ENCODE peak calls at places on chromosomes 3 and 15, in six cellular contexts. F is IMR-90, S is K562, B is A549, C is esophagus squamous epithelium, L is HCT116. T is an unnamed sample.

GRCh38 chr15:75739791-75740190 is 27.1 kb upstream of the CSPG4 start:
- DNase-seq in B (no peak), L (no peak), S (no peak), F (no peak), C (no peak), T (no peak)

GRCh38 chr3:54458357-54458756 is 336.0 kb downstream of the CACNA2D3 start:
- DNase-seq in B (no peak), C (no peak), F (no peak), S (no peak), L (no peak), T (no peak)

GRCh38 chr3:103127737-103128136 is 692.9 kb downstream of the ZPLD1 start:
- DNase-seq in L (no peak), S (no peak), C (no peak), F (no peak), B (no peak), T (no peak)

GRCh38 chr15:59312199-59312598 is 60.5 kb downstream of the MYO1E start:
- DNase-seq in C (no peak), S (no peak), L (no peak), B (no peak), F (no peak), T (no peak)

GRCh38 chr15:100653608-100654007 is 51.2 kb downstream of the ASB7 start:
- DNase-seq in S (no peak), C (no peak), L (no peak), B (no peak), F (no peak), T (no peak)

GRCh38 chr3:107367353-107367752 is 9.9 kb upstream of the CCDC54 start:
- DNase-seq in B (peak), S (peak), C (no peak), F (peak), L (peak), T (no peak)

GRCh38 chr3:45100998-45101407 is 45.2 kb downstream of the CDCP1 start:
- DNase-seq in F (peak), S (no peak), C (no peak), L (no peak), B (no peak), T (no peak)

GRCh38 chr15:61159901-61160300 is 69.2 kb downstream of the RORA start:
- DNase-seq in S (no peak), B (no peak), F (no peak), C (no peak), L (no peak), T (no peak)

GRCh38 chr3:160921020-160921635 is 165.1 kb downstream of the PPM1L start:
- DNase-seq in S (peak), C (no peak), L (peak), F (peak), B (peak), T (no peak)

GRCh38 chr3:32176989-32177701 is 61.3 kb upstream of the CMTM8 start:
- DNase-seq in C (no peak), B (peak), S (peak), L (peak), F (peak), T (no peak)

GRCh38 chr3:101950510-101950909 is 101.2 kb downstream of the NFKBIZ start:
- DNase-seq in L (no peak), C (no peak), S (no peak), B (peak), F (peak), T (no peak)

GRCh38 chr3:13934813-13935212 is 54.9 kb upstream of the WNT7A start:
- DNase-seq in S (no peak), F (no peak), B (no peak), C (no peak), L (no peak), T (no peak)

GRCh38 chr3:197524128-197524527 is 31.6 kb downstream of the BDH1 start:
- DNase-seq in L (no peak), C (no peak), S (no peak), F (no peak), B (no peak), T (no peak)

GRCh38 chr3:197532388-197532787 is 23.4 kb downstream of the BDH1 start:
- DNase-seq in C (no peak), L (no peak), F (no peak), S (no peak), B (no peak), T (peak)

GRCh38 chr3:197525706-197526105 is 30.1 kb downstream of the BDH1 start:
- DNase-seq in C (no peak), L (no peak), S (peak), B (peak), F (peak), T (peak)

GRCh38 chr3:197527569-197527968 is 28.2 kb downstream of the BDH1 start:
- DNase-seq in L (no peak), C (no peak), F (no peak), S (no peak), B (no peak), T (peak)

GRCh38 chr3:197528190-197528589 is 27.6 kb downstream of the BDH1 start:
- DNase-seq in B (no peak), S (no peak), L (no peak), F (no peak), C (no peak), T (peak)
- TF ChIP-seq CTCF in B (no peak), S (no peak), L (no peak), F (no peak), C (no peak), T (no peak)

GRCh38 chr3:9916734-9917680 is at the start of gene IL17RC:
- DNase-seq in C (no peak), F (peak), B (peak), L (peak), S (peak), T (peak)
- TF ChIP-seq POLR2A in C (no peak), F (no peak), B (no peak), L (no peak), S (peak), T (no peak)

GRCh38 chr3:143957447-143957846 is 14.2 kb upstream of the DIPK2A start:
- DNase-seq in B (no peak), C (no peak), S (no peak), F (no peak), L (no peak), T (no peak)
- TF ChIP-seq CTCF in B (no peak), C (no peak), S (no peak), F (no peak), L (no peak), T (no peak)

DNA sequence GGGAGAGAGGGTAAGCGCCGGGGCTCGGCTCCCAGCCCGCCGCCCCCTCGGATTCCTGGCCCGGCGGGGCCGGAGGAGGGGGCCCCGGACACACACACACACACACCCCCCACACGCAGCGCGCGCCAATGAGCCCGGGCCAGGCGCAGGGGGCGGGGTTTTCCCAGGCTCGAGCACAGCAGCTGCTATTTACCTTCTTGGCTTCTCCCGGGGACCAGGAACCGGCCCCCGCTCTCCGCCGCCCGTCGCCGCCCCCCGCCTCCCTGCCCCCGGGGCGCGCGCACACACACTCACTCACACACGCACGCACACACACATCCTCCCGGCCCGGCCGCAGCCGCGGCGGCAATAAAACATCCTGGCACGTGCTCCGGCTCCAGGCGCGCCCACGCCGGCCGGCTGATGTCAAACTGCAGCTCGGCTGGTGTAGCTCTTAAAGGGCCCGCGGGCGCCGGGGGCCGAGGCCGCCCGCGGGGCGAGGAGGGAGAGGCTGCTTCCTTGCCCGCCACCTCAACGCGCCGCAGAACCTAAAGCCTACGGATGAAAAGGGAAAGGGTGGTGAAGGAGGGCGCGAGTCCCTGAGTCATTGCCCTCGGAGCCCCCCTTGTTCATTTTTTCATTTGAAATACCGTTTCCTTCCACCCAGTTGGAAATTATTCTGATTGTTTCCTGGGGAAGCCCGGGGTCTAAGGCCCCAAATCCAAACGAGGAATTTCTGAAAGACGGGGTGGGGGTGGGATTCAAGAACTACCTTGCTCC is 1.0 kb upstream of the HES1 start:
- DNase-seq in S (peak), F (peak), L (peak), B (peak), C (peak), T (peak)
- TF ChIP-seq POLR2A in S (peak), F (peak), L (no peak), B (no peak), C (no peak), T (no peak)

T was measured in spleen.